ENCODE peak calls at places on chromosomes 16 and 17, in four cellular contexts. A, P, I and K are unnamed samples.

GRCh38 chr17:48746916-48747444 is 18.4 kb upstream of the HOXB13 start:
- DNase-seq in P (peak; percentile 40), A (no peak), I (no peak), K (no peak)

GRCh38 chr17:77319211-77320031 is 178.7 kb downstream of the SEC14L1 start:
- DNase-seq in A (peak; percentile 95), I (peak; percentile 49), P (peak; percentile 93), K (peak; percentile 70)

GRCh38 chr17:72515291-72516065 is 394.7 kb downstream of the SOX9 start:
- DNase-seq in A (peak; percentile 23), I (no peak), P (no peak), K (no peak)

GRCh38 chr17:81150379-81151038 is 14.8 kb upstream of the PVALEF start:
- DNase-seq in A (no peak), P (no peak), I (no peak), K (no peak)

GRCh38 chr17:7712111-7712771 is 5.3 kb upstream of the DNAH2 start:
- DNase-seq in I (no peak), P (no peak), A (no peak), K (no peak)

GRCh38 chr17:55161935-55162555 is 102.7 kb upstream of the HLF start:
- DNase-seq in I (peak; percentile 78), P (peak; percentile 99), A (no peak), K (no peak)

GRCh38 chr17:1197379-1197778 is 17.6 kb upstream of the ABR start:
- DNase-seq in A (no peak), P (no peak), I (no peak), K (no peak)

GRCh38 chr16:66913081-66913480 is 5.6 kb downstream of the CDH16 start:
- DNase-seq in I (no peak), P (no peak), A (no peak), K (no peak)

GRCh38 chr16:73890524-73891500 is 405.8 kb upstream of the PSMD7 start:
- DNase-seq in I (no peak), P (no peak), A (no peak), K (no peak)

GRCh38 chr17:76492989-76493501 is 8.2 kb downstream of the RHBDF2 start:
- DNase-seq in P (peak; percentile 33), A (no peak), I (no peak), K (no peak)

GRCh38 chr17:68592667-68593330 is 8.4 kb downstream of the FAM20A start:
- DNase-seq in I (no peak), P (no peak), A (no peak), K (no peak)

GRCh38 chr17:12983986-12984932 is 33.6 kb downstream of the ELAC2 start:
- DNase-seq in A (no peak), P (peak; percentile 65), I (peak; percentile 22), K (no peak)

GRCh38 chr17:80118601-80119270 is 17.4 kb downstream of the GAA start:
- DNase-seq in A (no peak), I (no peak), P (no peak), K (no peak)

GRCh38 chr17:74130276-74130675 is 73.2 kb upstream of the RPL38 start:
- DNase-seq in A (no peak), P (no peak), I (no peak), K (no peak)

GRCh38 chr17:2777242-2777867 is 18.9 kb upstream of the RAP1GAP2 start:
- DNase-seq in A (no peak), I (no peak), P (no peak), K (no peak)

GRCh38 chr17:10169274-10169673 is 29.1 kb downstream of the GAS7 start:
- DNase-seq in P (no peak), I (no peak), A (no peak), K (no peak)

GRCh38 chr16:14121135-14121534 is 50.0 kb downstream of the MRTFB start:
- DNase-seq in P (no peak), I (no peak), A (no peak), K (no peak)

GRCh38 chr16:90011196-90011819 is 7.9 kb downstream of the DBNDD1 start:
- DNase-seq in P (no peak), I (no peak), A (no peak), K (no peak)

GRCh38 chr16:62035115-62036092 is 834 bp downstream of the CDH8 start:
- DNase-seq in A (no peak), P (no peak), I (no peak), K (no peak)

GRCh38 chr17:75778861-75779249 is 5.8 kb upstream of the UNK start:
- DNase-seq in I (no peak), A (no peak), P (no peak), K (no peak)

GRCh38 chr17:46044286-46044928 is 45.4 kb downstream of the STH start:
- DNase-seq in P (peak; percentile 92), A (peak; percentile 92), I (peak; percentile 54), K (peak; percentile 45)

GRCh38 chr17:4043862-4044261 is 79.6 kb upstream of the ATP2A3 start:
- DNase-seq in A (no peak), I (no peak), P (no peak), K (no peak)

GRCh38 chr16:6297666-6298435 is 1034.8 kb upstream of the RBFOX1 start:
- DNase-seq in A (no peak), I (no peak), P (no peak), K (no peak)

GRCh38 chr16:48546774-48547173 is 63.2 kb downstream of the N4BP1 start:
- DNase-seq in I (no peak), P (no peak), A (no peak), K (no peak)

GRCh38 chr17:65538679-65539529 is 22.5 kb downstream of the AXIN2 start:
- DNase-seq in I (no peak), P (no peak), A (no peak), K (no peak)

GRCh38 chr17:16361874-16362273 is 8.6 kb upstream of the CENPV start:
- DNase-seq in P (no peak), A (no peak), I (no peak), K (no peak)

GRCh38 chr17:5437721-5438317 is 1.1 kb downstream of the C1QBP start:
- DNase-seq in P (peak; percentile 72), A (no peak), I (no peak), K (no peak)

DNA sequence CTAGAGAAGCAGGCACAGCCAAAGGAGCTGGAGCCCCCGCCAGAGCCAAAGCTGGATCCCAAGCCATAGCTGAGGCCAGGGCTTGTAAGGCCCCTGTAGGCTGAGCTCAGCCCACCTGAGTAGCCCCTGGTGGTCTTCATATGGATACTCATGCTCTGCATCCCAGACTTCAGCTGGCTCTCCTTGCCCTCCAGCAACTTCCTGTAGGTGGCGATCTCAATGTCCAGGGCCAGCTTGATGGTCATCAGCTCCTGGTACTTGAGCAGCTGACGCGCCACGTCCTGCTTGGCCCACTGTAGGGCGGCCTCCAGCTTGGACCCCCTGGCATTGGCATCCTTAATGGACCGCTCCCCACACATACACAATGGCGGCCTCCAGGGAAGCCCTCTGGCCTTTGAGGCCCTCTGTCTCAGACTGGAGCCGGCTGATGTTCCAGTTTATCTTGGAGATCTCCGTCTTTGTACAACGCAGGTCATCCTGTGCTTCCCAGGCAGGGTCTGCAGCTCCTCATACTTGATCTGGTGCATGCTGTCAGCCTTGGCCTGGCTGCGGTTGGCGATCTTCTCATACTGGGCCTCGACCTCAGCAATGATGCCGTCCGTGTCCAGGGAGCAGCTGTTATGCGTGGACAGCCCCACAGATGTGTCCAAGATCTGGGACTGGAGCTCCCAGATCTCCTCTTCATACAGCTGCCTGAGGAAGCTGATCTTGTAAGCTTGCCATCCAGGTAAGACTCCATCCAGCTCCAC is 28.9 kb downstream of the IKZF3 start:
- DNase-seq in I (no peak), P (no peak), A (no peak), K (no peak)
- TF ChIP-seq CTCF in I (no peak), P (no peak), A (no peak), K (no peak)

GRCh38 chr17:66677201-66677981 is 157.5 kb upstream of the CACNG5 start:
- DNase-seq in I (peak; percentile 62), A (no peak), P (peak; percentile 78), K (no peak)

GRCh38 chr17:66675273-66675990 is 159.5 kb upstream of the CACNG5 start:
- DNase-seq in A (no peak), P (no peak), I (no peak), K (no peak)

GRCh38 chr17:66676421-66676820 is 158.5 kb upstream of the CACNG5 start:
- DNase-seq in P (peak; percentile 96), A (peak; percentile 89), I (no peak), K (no peak)

GRCh38 chr17:66678061-66678460 is 156.9 kb upstream of the CACNG5 start:
- DNase-seq in P (no peak), A (no peak), I (no peak), K (no peak)

GRCh38 chr17:66675991-66676371 is 158.9 kb upstream of the CACNG5 start:
- DNase-seq in A (peak; percentile 93), I (no peak), P (no peak), K (no peak)
- TF ChIP-seq CTCF in A (no peak), I (no peak), P (no peak), K (no peak)

GRCh38 chr17:28406478-28406824 is 439 bp upstream of the SLC46A1 start:
- DNase-seq in A (no peak), I (no peak), P (no peak), K (no peak)

GRCh38 chr17:28404461-28404811 is 1.6 kb downstream of the SLC46A1 start:
- DNase-seq in P (no peak), A (no peak), I (no peak), K (no peak)

GRCh38 chr17:28407130-28407973 is 1.3 kb upstream of the SLC46A1 start:
- DNase-seq in P (no peak), I (no peak), A (peak; percentile 59), K (no peak)

GRCh38 chr17:28404812-28405570 is 1.0 kb downstream of the SLC46A1 start:
- DNase-seq in P (no peak), A (no peak), I (no peak), K (no peak)

DNA sequence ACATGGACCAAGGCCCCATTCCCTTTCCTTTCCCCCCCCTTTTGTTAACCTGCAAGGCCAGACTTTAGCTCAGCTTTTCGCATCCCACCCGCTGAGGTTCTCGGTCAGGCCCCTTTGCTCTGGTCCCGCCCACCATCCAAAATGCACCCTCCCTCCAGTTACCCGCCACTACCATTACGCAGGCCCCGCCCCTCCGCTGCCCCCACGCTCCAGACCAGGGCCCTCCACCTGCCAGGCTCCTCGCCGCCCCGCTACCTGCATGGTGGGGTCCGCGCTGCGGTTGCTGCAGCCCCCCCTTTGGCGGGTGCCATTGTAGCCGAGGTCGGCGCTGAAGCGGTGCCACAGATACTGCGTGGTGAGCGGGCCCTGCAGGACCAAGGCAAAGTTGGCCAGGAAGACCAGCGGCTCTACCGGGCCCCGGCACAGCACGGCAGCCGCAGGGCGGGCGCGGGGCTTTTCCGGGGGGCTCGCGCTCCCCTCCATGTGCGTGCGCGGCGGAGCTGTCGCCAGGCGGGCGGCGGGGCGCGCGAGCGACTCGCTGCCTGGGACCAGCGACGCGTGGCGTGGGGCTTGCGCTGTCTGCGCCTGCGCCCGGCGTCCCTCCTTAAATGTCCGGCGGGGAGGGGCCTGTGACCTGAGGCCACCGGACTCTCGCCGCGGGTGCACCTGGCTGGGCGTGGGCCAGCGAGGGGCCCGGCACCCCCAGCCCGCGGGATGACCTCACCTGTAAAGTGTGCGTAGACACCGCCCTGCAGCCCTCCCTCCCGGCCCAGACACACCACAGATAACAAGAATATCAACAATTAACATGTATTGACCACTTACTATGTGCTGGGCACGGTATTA is at the start of gene SLC46A1:
- DNase-seq in P (peak; percentile 38), A (peak; percentile 48), I (no peak), K (peak; percentile 53)
- TF ChIP-seq CTCF in P (no peak), A (no peak), I (no peak), K (no peak)

GRCh38 chr16:26795184-26795583 is 271.5 kb upstream of the C16orf82 start:
- DNase-seq in P (no peak), A (no peak), I (no peak), K (no peak)
- TF ChIP-seq CTCF in P (no peak), A (no peak), I (no peak), K (no peak)

GRCh38 chr17:41140360-41141132 is at the start of gene KRTAP4-6:
- DNase-seq in P (peak; percentile 86), I (peak; percentile 60), A (no peak), K (no peak)
- TF ChIP-seq CTCF in P (no peak), I (no peak), A (no peak), K (no peak)